ENCODE peak calls at places on chromosomes 13 and 19, in ten cellular contexts. Y is right cardiac atrium, G is GM12865, I is hepatocyte, C is mucosa of descending colon, V is A673, U is thoracic aorta, A is pancreas, F is heart left ventricle, D is fibroblast of lung. R is an unnamed sample.

GRCh38 chr13:34340534-34340933 is 522.6 kb downstream of the RFC3 start:
- DNase-seq in Y (no peak), G (no peak), I (peak), C (no peak), V (no peak), U (no peak), A (no peak), F (no peak), D (peak), R (peak)

GRCh38 chr13:52847322-52847681 is 1.1 kb downstream of the PCDH8 start:
- DNase-seq in Y (no peak), G (no peak), I (no peak), C (no peak), V (no peak), U (no peak), A (no peak), F (peak), D (no peak), R (no peak)

GRCh38 chr19:46481947-46482346 is 10.6 kb upstream of the PNMA8A start:
- DNase-seq in Y (no peak), G (no peak), I (no peak), C (no peak), V (no peak), U (no peak), A (no peak), F (no peak), D (peak), R (no peak)

GRCh38 chr19:18562086-18562485 is 4.4 kb downstream of the KXD1 start:
- DNase-seq in Y (peak), G (no peak), I (no peak), C (no peak), V (no peak), U (peak), A (no peak), F (no peak), D (peak), R (peak)

GRCh38 chr19:15154002-15154612 is 46.7 kb downstream of the NOTCH3 start:
- DNase-seq in Y (no peak), G (peak), I (peak), C (no peak), V (peak), U (no peak), A (no peak), F (no peak), D (peak), R (no peak)

GRCh38 chr13:97600438-97601080 is 166.6 kb downstream of the RAP2A start:
- DNase-seq in Y (no peak), G (no peak), I (peak), C (no peak), V (peak), U (no peak), A (no peak), F (no peak), D (peak), R (peak)

GRCh38 chr13:91664036-91664435 is 265.6 kb downstream of the GPC5 start:
- DNase-seq in Y (no peak), G (no peak), I (no peak), C (no peak), V (no peak), U (no peak), A (no peak), F (no peak), D (peak), R (no peak)

GRCh38 chr19:50567882-50568281 is 353 bp downstream of the LRRC4B start:
- DNase-seq in Y (no peak), G (no peak), I (no peak), C (no peak), V (no peak), U (no peak), A (no peak), F (no peak), D (no peak), R (no peak)

GRCh38 chr19:5934779-5935472 is 20.9 kb downstream of the CAPS start:
- DNase-seq in Y (no peak), G (no peak), I (peak), C (no peak), V (no peak), U (no peak), A (peak), F (no peak), D (peak), R (peak)

GRCh38 chr19:495440-496332 is 600 bp upstream of the MADCAM1 start:
- DNase-seq in Y (no peak), G (peak), I (peak), C (no peak), V (peak), U (no peak), A (peak), F (no peak), D (peak), R (no peak)

GRCh38 chr19:6376512-6377193 is 920 bp upstream of the PSPN start:
- DNase-seq in Y (no peak), G (no peak), I (no peak), C (no peak), V (no peak), U (no peak), A (no peak), F (no peak), D (no peak), R (no peak)

GRCh38 chr13:35720690-35721554 is 244.4 kb upstream of the MAB21L1 start:
- DNase-seq in Y (peak), G (peak), I (peak), C (no peak), V (peak), U (no peak), A (no peak), F (no peak), D (peak), R (no peak)

GRCh38 chr19:56309511-56310185 is 5.0 kb downstream of the ZSCAN5A start:
- DNase-seq in Y (peak), G (peak), I (peak), C (peak), V (peak), U (no peak), A (peak), F (peak), D (peak), R (no peak)

GRCh38 chr13:92187378-92187989 is 789.1 kb downstream of the GPC5 start:
- DNase-seq in Y (no peak), G (peak), I (peak), C (no peak), V (peak), U (no peak), A (no peak), F (no peak), D (peak), R (no peak)

GRCh38 chr13:23440821-23441608 is 7.5 kb upstream of the SACS start:
- DNase-seq in Y (peak), G (no peak), I (no peak), C (no peak), V (peak), U (no peak), A (no peak), F (no peak), D (no peak), R (no peak)

GRCh38 chr19:17513801-17514200 is 2.4 kb downstream of the PGLS start:
- DNase-seq in Y (no peak), G (no peak), I (no peak), C (no peak), V (no peak), U (no peak), A (no peak), F (no peak), D (peak), R (no peak)

GRCh38 chr13:114266241-114266640 is 15.2 kb upstream of the UPF3A start:
- DNase-seq in Y (no peak), G (no peak), I (no peak), C (no peak), V (no peak), U (no peak), A (no peak), F (no peak), D (no peak), R (no peak)

GRCh38 chr13:35672611-35673010 is 196.1 kb upstream of the MAB21L1 start:
- DNase-seq in Y (no peak), G (no peak), I (no peak), C (no peak), V (no peak), U (no peak), A (no peak), F (no peak), D (peak), R (no peak)

GRCh38 chr19:29832801-29833200 is 21.0 kb downstream of the CCNE1 start:
- DNase-seq in Y (no peak), G (no peak), I (no peak), C (no peak), V (no peak), U (no peak), A (no peak), F (no peak), D (no peak), R (no peak)

GRCh38 chr19:6753178-6754031 is 13.8 kb downstream of the SH2D3A start:
- DNase-seq in Y (peak), G (peak), I (peak), C (peak), V (peak), U (no peak), A (peak), F (peak), D (peak), R (no peak)

GRCh38 chr13:64855506-64855905 is 2374.6 kb downstream of the PCDH9 start:
- DNase-seq in Y (no peak), G (no peak), I (peak), C (no peak), V (peak), U (no peak), A (no peak), F (no peak), D (peak), R (peak)

GRCh38 chr13:96728463-96728862 is 265.8 kb downstream of the OXGR1 start:
- DNase-seq in Y (no peak), G (no peak), I (no peak), C (no peak), V (no peak), U (no peak), A (no peak), F (no peak), D (no peak), R (no peak)

GRCh38 chr19:5615756-5616327 is 6.7 kb downstream of the SAFB2 start:
- DNase-seq in Y (no peak), G (no peak), I (no peak), C (no peak), V (no peak), U (no peak), A (no peak), F (no peak), D (peak), R (no peak)

GRCh38 chr13:48304132-48304876 is 753 bp downstream of the RB1 start:
- DNase-seq in Y (peak), G (peak), I (peak), C (no peak), V (peak), U (no peak), A (no peak), F (peak), D (peak), R (peak)

GRCh38 chr19:42017040-42017439 is 23.0 kb upstream of the ATP1A3 start:
- DNase-seq in Y (no peak), G (no peak), I (no peak), C (no peak), V (no peak), U (no peak), A (no peak), F (no peak), D (no peak), R (no peak)

GRCh38 chr19:8367327-8368001 is 3.5 kb downstream of the ANGPTL4 start:
- DNase-seq in Y (peak), G (no peak), I (peak), C (peak), V (peak), U (peak), A (peak), F (peak), D (peak), R (peak)

GRCh38 chr19:46371371-46371901 is 24.5 kb downstream of the PPP5C start:
- DNase-seq in Y (no peak), G (no peak), I (no peak), C (no peak), V (no peak), U (no peak), A (no peak), F (no peak), D (peak), R (no peak)

GRCh38 chr19:37975071-37975470 is 68.1 kb downstream of the SIPA1L3 start:
- DNase-seq in Y (no peak), G (peak), I (no peak), C (no peak), V (no peak), U (no peak), A (no peak), F (no peak), D (no peak), R (no peak)

GRCh38 chr19:14544977-14545715 is 15.8 kb downstream of the TECR start:
- DNase-seq in Y (peak), G (no peak), I (peak), C (no peak), V (peak), U (no peak), A (peak), F (peak), D (peak), R (no peak)

GRCh38 chr19:10749435-10750384 is 31.8 kb downstream of the DNM2 start:
- DNase-seq in Y (no peak), G (no peak), I (no peak), C (peak), V (no peak), U (no peak), A (peak), F (no peak), D (no peak), R (no peak)

GRCh38 chr19:36246006-36246391 is 31.1 kb downstream of the ZNF146 start:
- DNase-seq in Y (no peak), G (no peak), I (no peak), C (no peak), V (no peak), U (no peak), A (no peak), F (no peak), D (no peak), R (no peak)

GRCh38 chr13:83881031-83881727 is 1.1 kb downstream of the SLITRK1 start:
- DNase-seq in Y (no peak), G (no peak), I (no peak), C (no peak), V (peak), U (no peak), A (no peak), F (no peak), D (no peak), R (no peak)

GRCh38 chr19:3161453-3161852 is 17.1 kb upstream of the S1PR4 start:
- DNase-seq in Y (no peak), G (no peak), I (no peak), C (no peak), V (no peak), U (no peak), A (no peak), F (no peak), D (no peak), R (no peak)

GRCh38 chr13:31962661-31963345 is 68.8 kb upstream of the FRY start:
- DNase-seq in Y (no peak), G (no peak), I (no peak), C (no peak), V (no peak), U (no peak), A (no peak), F (no peak), D (peak), R (no peak)

GRCh38 chr13:101640797-101641400 is 188.4 kb downstream of the ITGBL1 start:
- DNase-seq in Y (no peak), G (no peak), I (no peak), C (no peak), V (peak), U (no peak), A (no peak), F (no peak), D (peak), R (peak)

GRCh38 chr19:38095411-38096308 is 128.4 kb downstream of the DPF1 start:
- DNase-seq in Y (peak), G (peak), I (peak), C (no peak), V (peak), U (peak), A (peak), F (peak), D (peak), R (peak)

GRCh38 chr13:38752726-38753125 is 65.8 kb downstream of the FREM2 start:
- DNase-seq in Y (no peak), G (no peak), I (no peak), C (no peak), V (no peak), U (no peak), A (no peak), F (no peak), D (no peak), R (no peak)

GRCh38 chr13:111324736-111325135 is 4.3 kb downstream of the TEX29 start:
- DNase-seq in Y (no peak), G (no peak), I (no peak), C (no peak), V (no peak), U (no peak), A (no peak), F (no peak), D (no peak), R (no peak)

GRCh38 chr19:47720669-47721068 is 7.4 kb downstream of the EHD2 start:
- DNase-seq in Y (no peak), G (no peak), I (no peak), C (no peak), V (no peak), U (no peak), A (no peak), F (no peak), D (no peak), R (no peak)

GRCh38 chr19:38661166-38661565 is 13.7 kb downstream of the ACTN4 start:
- DNase-seq in Y (no peak), G (no peak), I (no peak), C (no peak), V (no peak), U (no peak), A (no peak), F (no peak), D (no peak), R (no peak)

GRCh38 chr13:20608438-20609020 is 41.6 kb downstream of the IFT88 start:
- DNase-seq in Y (no peak), G (no peak), I (no peak), C (no peak), V (no peak), U (no peak), A (no peak), F (no peak), D (peak), R (no peak)
- H3K4me3 ChIP-seq in Y (no peak), G (no peak), I (no peak), C (no peak), V (no peak), U (no peak), A (no peak), F (no peak), D (no peak), R (no peak)

DNA sequence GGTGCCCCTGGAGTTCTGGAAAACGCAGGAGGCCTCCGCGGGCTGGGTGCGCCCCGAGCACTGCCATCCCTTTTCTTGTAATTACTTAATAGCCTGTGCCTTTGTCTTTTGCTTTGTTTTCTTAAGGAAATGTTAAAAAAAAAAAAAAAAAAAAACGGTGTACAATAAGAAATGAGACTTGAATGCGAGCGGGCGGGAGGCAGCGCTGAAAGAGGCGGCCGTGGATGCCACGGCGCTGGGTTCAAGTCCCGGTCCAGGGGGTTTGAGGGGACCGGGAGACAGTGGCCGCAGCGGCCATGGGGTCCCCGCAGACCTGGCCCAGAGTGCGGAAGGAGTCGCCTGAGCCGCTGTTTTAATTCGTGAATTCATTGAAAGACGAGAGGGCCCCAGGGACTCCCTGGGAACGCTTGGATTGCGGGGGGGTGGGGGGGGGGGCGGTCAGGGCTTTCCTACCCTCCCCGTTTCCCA is 349.1 kb upstream of the ARGLU1 start:
- DNase-seq in Y (peak), G (peak), I (no peak), C (no peak), V (no peak), U (no peak), A (no peak), F (peak), D (no peak), R (no peak)
- H3K4me3 ChIP-seq in Y (peak), G (no peak), I (no peak), C (no peak), V (no peak), U (peak), A (no peak), F (peak), D (no peak), R (peak)

DNA sequence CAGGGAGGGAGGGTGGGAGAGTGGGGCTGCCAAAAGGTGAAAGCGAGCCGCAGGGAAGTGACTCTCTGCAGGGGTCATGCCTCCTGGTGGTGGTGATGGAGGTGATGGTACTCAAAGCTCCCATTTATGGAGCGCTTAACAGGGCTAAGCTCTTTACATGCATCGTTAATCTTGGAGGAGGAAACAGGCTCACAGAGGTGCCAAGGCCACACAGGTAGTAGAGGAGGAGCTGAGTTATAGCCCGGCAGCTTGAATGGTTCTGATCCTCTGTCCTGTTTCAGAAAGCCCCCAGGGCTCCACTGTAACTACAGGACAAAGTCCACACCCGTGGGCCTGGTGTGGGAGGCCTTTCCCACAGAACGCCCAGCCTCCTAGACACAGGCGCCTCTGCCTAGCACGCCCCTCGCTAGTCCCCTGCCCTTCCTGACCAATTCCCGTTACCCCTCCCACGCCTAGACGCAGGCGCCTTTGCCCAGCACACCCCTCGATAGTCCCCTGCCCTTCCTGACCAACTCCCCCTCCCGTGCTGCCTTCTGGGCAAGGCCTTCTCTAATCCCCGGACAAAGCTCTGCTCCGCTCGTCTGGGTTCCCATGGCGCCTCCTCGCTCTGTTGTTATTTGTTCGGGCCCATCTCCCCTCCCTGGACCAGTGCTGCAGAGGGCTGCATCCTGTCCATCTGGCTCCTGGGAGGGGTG is 10.8 kb downstream of the PPP1R37 start:
- DNase-seq in Y (peak), G (no peak), I (peak), C (no peak), V (peak), U (no peak), A (no peak), F (no peak), D (no peak), R (no peak)
- H3K4me3 ChIP-seq in Y (peak), G (no peak), I (no peak), C (no peak), V (no peak), U (no peak), A (no peak), F (peak), D (no peak), R (no peak)

GRCh38 chr13:43698743-43699142 is 88.0 kb downstream of the ENOX1 start:
- DNase-seq in Y (no peak), G (no peak), I (peak), C (no peak), V (no peak), U (no peak), A (no peak), F (no peak), D (peak), R (peak)
- H3K4me3 ChIP-seq in Y (no peak), G (no peak), I (no peak), C (no peak), V (no peak), U (no peak), A (no peak), F (no peak), D (no peak), R (no peak)

DNA sequence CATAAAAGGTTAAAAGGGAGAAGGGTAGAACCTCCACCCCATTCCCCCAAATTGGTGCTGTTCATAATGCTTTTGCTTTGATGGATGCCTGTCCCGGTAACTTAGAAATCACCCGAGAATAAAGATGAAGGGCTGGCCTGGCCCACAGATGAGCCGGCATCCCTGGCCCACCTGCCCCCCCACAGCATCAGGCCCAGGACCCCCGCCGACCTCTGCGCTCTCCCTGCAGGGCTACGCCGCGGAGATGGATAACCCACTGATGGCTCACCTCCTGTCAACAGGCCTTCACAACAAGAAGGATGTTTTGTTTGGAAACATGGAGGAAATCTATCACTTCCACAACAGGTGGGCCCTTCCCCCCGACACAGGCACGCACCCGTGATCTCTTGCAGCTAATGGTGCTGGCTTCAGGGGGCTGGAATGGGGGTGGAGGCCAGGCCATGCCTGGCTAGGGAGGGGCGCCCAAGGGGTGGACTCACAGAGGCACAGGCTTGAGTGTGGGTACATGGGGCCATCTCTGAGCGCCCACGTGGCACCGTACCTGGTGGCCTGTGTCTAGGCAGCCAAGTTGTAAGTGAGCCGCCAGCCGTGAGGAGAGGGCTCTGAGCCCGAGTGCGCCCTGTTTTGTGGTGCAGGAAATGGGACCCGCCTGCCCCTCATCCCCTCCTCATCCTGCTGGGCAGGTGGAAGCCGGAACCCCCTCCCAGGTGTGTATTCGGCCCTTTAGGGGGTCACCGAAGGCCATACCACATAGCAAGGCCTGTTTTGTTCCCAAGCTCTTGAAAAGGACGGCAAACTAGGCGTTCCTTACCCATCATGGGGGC is 23.2 kb upstream of the F7 start:
- DNase-seq in Y (no peak), G (no peak), I (no peak), C (peak), V (no peak), U (no peak), A (peak), F (peak), D (no peak), R (no peak)
- H3K4me3 ChIP-seq in Y (no peak), G (no peak), I (no peak), C (no peak), V (no peak), U (no peak), A (no peak), F (no peak), D (no peak), R (no peak)

R was measured in skeletal muscle cell.